ENCODE peak calls at places on chromosomes 12 and 14, in nine cellular contexts. U is GM12865, P is PC-3, M is NCI-H1417 treated with DMSO at 0.1 percent for 48 hours, F is GM23248, L is NCI-H1092, A is HFFc6, H is midbrain, N is GM06990. J is an unnamed sample.

GRCh38 chr12:91604897-91605296 is 422.3 kb upstream of the DCN start:
- DNase-seq in H (no peak), A (no peak), L (no peak), P (peak), F (no peak), M (no peak), N (no peak), U (no peak), J (no peak)

GRCh38 chr12:31591308-31591901 is 469 bp upstream of the DENND5B start:
- DNase-seq in P (peak), F (peak), L (peak), U (peak), H (peak), A (no peak), M (no peak), N (no peak), J (no peak)

GRCh38 chr12:110453569-110454296 is 3.6 kb upstream of the ARPC3 start:
- DNase-seq in P (no peak), A (no peak), H (no peak), L (no peak), M (no peak), U (no peak), N (no peak), F (no peak), J (no peak)

GRCh38 chr12:121872546-121873223 is 14.0 kb upstream of the HPD start:
- DNase-seq in F (peak), N (no peak), A (peak), U (no peak), P (peak), L (no peak), M (no peak), H (no peak), J (peak)

GRCh38 chr12:78951746-78952532 is 87.4 kb downstream of the SYT1 start:
- DNase-seq in M (peak), L (peak), U (no peak), A (no peak), P (peak), F (no peak), H (no peak), N (no peak), J (peak)

GRCh38 chr14:71415404-71415690 is 508.1 kb downstream of the PCNX1 start:
- DNase-seq in N (no peak), U (no peak), L (no peak), H (no peak), M (no peak), P (no peak), A (peak), F (peak), J (no peak)

GRCh38 chr14:47044841-47045240 is 393.3 kb upstream of the RPL10L start:
- DNase-seq in P (peak), M (no peak), U (no peak), F (no peak), H (peak), L (no peak), A (no peak), N (no peak), J (peak)

GRCh38 chr12:57372233-57372632 is 58.6 kb downstream of the R3HDM2 start:
- DNase-seq in F (peak), L (no peak), N (no peak), A (no peak), U (no peak), H (no peak), M (no peak), P (no peak), J (no peak)

GRCh38 chr12:131736807-131737484 is 26.1 kb downstream of the SFSWAP start:
- DNase-seq in M (no peak), L (no peak), P (peak), H (no peak), U (no peak), F (peak), A (peak), N (no peak), J (no peak)

GRCh38 chr14:34711169-34711568 is 3.2 kb downstream of the CFL2 start:
- DNase-seq in P (peak), A (peak), M (no peak), U (peak), L (peak), F (peak), N (peak), H (peak), J (no peak)

GRCh38 chr14:40623641-40624040 is 983.0 kb upstream of the LRFN5 start:
- DNase-seq in U (no peak), P (peak), N (no peak), L (no peak), A (no peak), M (peak), H (no peak), F (no peak), J (peak)

GRCh38 chr12:93127582-93128331 is 198.7 kb upstream of the EEA1 start:
- DNase-seq in U (no peak), L (peak), M (no peak), A (peak), N (no peak), P (no peak), F (peak), H (no peak), J (no peak)

GRCh38 chr12:53251477-53252348 is 16.4 kb upstream of the ESPL1 start:
- DNase-seq in L (peak), A (peak), M (peak), U (peak), N (peak), F (peak), P (peak), H (peak), J (peak)

GRCh38 chr12:13194462-13195110 is 1.9 kb upstream of the EMP1 start:
- DNase-seq in L (no peak), H (no peak), M (no peak), A (peak), P (peak), N (no peak), F (peak), U (no peak), J (no peak)

GRCh38 chr12:113805201-113805600 is 160.9 kb downstream of the RBM19 start:
- DNase-seq in F (no peak), M (no peak), P (no peak), U (no peak), L (no peak), H (no peak), N (no peak), A (no peak), J (no peak)

GRCh38 chr12:76685246-76685678 is 78.7 kb upstream of the ZDHHC17 start:
- DNase-seq in H (peak), L (peak), F (peak), A (peak), P (no peak), M (no peak), U (no peak), N (no peak), J (peak)

GRCh38 chr12:75725505-75726120 is 214.2 kb upstream of the KRR1 start:
- DNase-seq in H (no peak), U (no peak), F (peak), A (peak), M (no peak), P (peak), N (no peak), L (no peak), J (peak)

J was measured in DMS153.